ENCODE peak calls at places on chromosomes 4 and X, in eight cellular contexts. One of them, this sample, is unnamed.
A peak's percentile ranks its signal among the peaks of the same experiment; 100 is the strongest.

GRCh38 chr4:13544556-13545393 is 467 bp upstream of the NKX3-2 start:
- DNase-seq in WTC11: peak; percentile 95
- DNase-seq in sigmoid colon: peak; percentile 97
- DNase-seq in activated CD4-positive, alpha-beta T cell treated with anti-CD3 and anti-CD28 coated beads for 24 hours: peak; percentile 47
- DNase-seq in stimulated activated CD4-positive, alpha-beta T cell treated with anti-CD3 and anti-CD28 coated beads, Interleukin-15, amount 100 ng/mL, for 1 hour: no peak
- DNase-seq in stimulated activated CD8-positive, alpha-beta memory T cell treated with anti-CD3 and anti-CD28 coated beads, Interleukin-7, amount 100 ng/mL, for 1 hour: no peak
- DNase-seq in EH: peak; percentile 73
- DNase-seq in mesenteric fat pad: peak; percentile 92
- DNase-seq in this sample: no peak

GRCh38 chr4:81472249-81473085 is 760 bp upstream of the RASGEF1B start:
- DNase-seq in EH: peak; percentile 11
- DNase-seq in sigmoid colon: peak; percentile 67
- DNase-seq in stimulated activated CD4-positive, alpha-beta T cell treated with anti-CD3 and anti-CD28 coated beads, Interleukin-15, amount 100 ng/mL, for 1 hour: no peak
- DNase-seq in activated CD4-positive, alpha-beta T cell treated with anti-CD3 and anti-CD28 coated beads for 24 hours: no peak
- DNase-seq in mesenteric fat pad: no peak
- DNase-seq in stimulated activated CD8-positive, alpha-beta memory T cell treated with anti-CD3 and anti-CD28 coated beads, Interleukin-7, amount 100 ng/mL, for 1 hour: no peak
- DNase-seq in WTC11: peak; percentile 21
- DNase-seq in this sample: no peak

GRCh38 chrX:122046815-122047214 is 999.4 kb downstream of the GLUD2 start:
- DNase-seq in WTC11: no peak
- DNase-seq in EH: peak; percentile 38
- DNase-seq in sigmoid colon: no peak
- DNase-seq in activated CD4-positive, alpha-beta T cell treated with anti-CD3 and anti-CD28 coated beads for 24 hours: no peak
- DNase-seq in mesenteric fat pad: peak; percentile 74
- DNase-seq in stimulated activated CD8-positive, alpha-beta memory T cell treated with anti-CD3 and anti-CD28 coated beads, Interleukin-7, amount 100 ng/mL, for 1 hour: no peak
- DNase-seq in stimulated activated CD4-positive, alpha-beta T cell treated with anti-CD3 and anti-CD28 coated beads, Interleukin-15, amount 100 ng/mL, for 1 hour: no peak
- DNase-seq in this sample: no peak

GRCh38 chr4:53962516-53963225 is 101.7 kb downstream of the CHIC2 start:
- DNase-seq in mesenteric fat pad: no peak
- DNase-seq in WTC11: no peak
- DNase-seq in EH: peak; percentile 76
- DNase-seq in sigmoid colon: no peak
- DNase-seq in activated CD4-positive, alpha-beta T cell treated with anti-CD3 and anti-CD28 coated beads for 24 hours: no peak
- DNase-seq in stimulated activated CD8-positive, alpha-beta memory T cell treated with anti-CD3 and anti-CD28 coated beads, Interleukin-7, amount 100 ng/mL, for 1 hour: no peak
- DNase-seq in stimulated activated CD4-positive, alpha-beta T cell treated with anti-CD3 and anti-CD28 coated beads, Interleukin-15, amount 100 ng/mL, for 1 hour: no peak
- DNase-seq in this sample: no peak

GRCh38 chrX:119410027-119410819 is 11.1 kb downstream of the SLC25A43 start:
- DNase-seq in stimulated activated CD8-positive, alpha-beta memory T cell treated with anti-CD3 and anti-CD28 coated beads, Interleukin-7, amount 100 ng/mL, for 1 hour: no peak
- DNase-seq in stimulated activated CD4-positive, alpha-beta T cell treated with anti-CD3 and anti-CD28 coated beads, Interleukin-15, amount 100 ng/mL, for 1 hour: no peak
- DNase-seq in mesenteric fat pad: no peak
- DNase-seq in WTC11: no peak
- DNase-seq in EH: peak; percentile 96
- DNase-seq in activated CD4-positive, alpha-beta T cell treated with anti-CD3 and anti-CD28 coated beads for 24 hours: no peak
- DNase-seq in sigmoid colon: peak; percentile 84
- DNase-seq in this sample: no peak

GRCh38 chr4:109702950-109703663 is at the start of gene CASP6:
- DNase-seq in activated CD4-positive, alpha-beta T cell treated with anti-CD3 and anti-CD28 coated beads for 24 hours: peak; percentile 54
- DNase-seq in EH: peak; percentile 78
- DNase-seq in stimulated activated CD4-positive, alpha-beta T cell treated with anti-CD3 and anti-CD28 coated beads, Interleukin-15, amount 100 ng/mL, for 1 hour: peak; percentile 48
- DNase-seq in stimulated activated CD8-positive, alpha-beta memory T cell treated with anti-CD3 and anti-CD28 coated beads, Interleukin-7, amount 100 ng/mL, for 1 hour: peak; percentile 36
- DNase-seq in WTC11: peak; percentile 84
- DNase-seq in mesenteric fat pad: peak; percentile 94
- DNase-seq in sigmoid colon: peak; percentile 91
- DNase-seq in this sample: no peak

GRCh38 chr4:16677545-16677944 is 220.9 kb downstream of the LDB2 start:
- DNase-seq in sigmoid colon: no peak
- DNase-seq in stimulated activated CD4-positive, alpha-beta T cell treated with anti-CD3 and anti-CD28 coated beads, Interleukin-15, amount 100 ng/mL, for 1 hour: no peak
- DNase-seq in EH: no peak
- DNase-seq in activated CD4-positive, alpha-beta T cell treated with anti-CD3 and anti-CD28 coated beads for 24 hours: no peak
- DNase-seq in mesenteric fat pad: no peak
- DNase-seq in stimulated activated CD8-positive, alpha-beta memory T cell treated with anti-CD3 and anti-CD28 coated beads, Interleukin-7, amount 100 ng/mL, for 1 hour: no peak
- DNase-seq in WTC11: no peak
- DNase-seq in this sample: no peak

GRCh38 chr4:117156806-117157205 is 71.4 kb upstream of the TRAM1L1 start:
- DNase-seq in stimulated activated CD8-positive, alpha-beta memory T cell treated with anti-CD3 and anti-CD28 coated beads, Interleukin-7, amount 100 ng/mL, for 1 hour: no peak
- DNase-seq in stimulated activated CD4-positive, alpha-beta T cell treated with anti-CD3 and anti-CD28 coated beads, Interleukin-15, amount 100 ng/mL, for 1 hour: no peak
- DNase-seq in sigmoid colon: no peak
- DNase-seq in activated CD4-positive, alpha-beta T cell treated with anti-CD3 and anti-CD28 coated beads for 24 hours: no peak
- DNase-seq in WTC11: no peak
- DNase-seq in mesenteric fat pad: no peak
- DNase-seq in EH: no peak
- DNase-seq in this sample: no peak

GRCh38 chr4:107349732-107350131 is 313.6 kb upstream of the DKK2 start:
- DNase-seq in mesenteric fat pad: no peak
- DNase-seq in stimulated activated CD4-positive, alpha-beta T cell treated with anti-CD3 and anti-CD28 coated beads, Interleukin-15, amount 100 ng/mL, for 1 hour: no peak
- DNase-seq in sigmoid colon: no peak
- DNase-seq in stimulated activated CD8-positive, alpha-beta memory T cell treated with anti-CD3 and anti-CD28 coated beads, Interleukin-7, amount 100 ng/mL, for 1 hour: no peak
- DNase-seq in EH: no peak
- DNase-seq in activated CD4-positive, alpha-beta T cell treated with anti-CD3 and anti-CD28 coated beads for 24 hours: no peak
- DNase-seq in WTC11: no peak
- DNase-seq in this sample: no peak

GRCh38 chrX:131725001-131725654 is 181.3 kb downstream of the OR13H1 start:
- DNase-seq in sigmoid colon: no peak
- DNase-seq in stimulated activated CD8-positive, alpha-beta memory T cell treated with anti-CD3 and anti-CD28 coated beads, Interleukin-7, amount 100 ng/mL, for 1 hour: no peak
- DNase-seq in EH: no peak
- DNase-seq in activated CD4-positive, alpha-beta T cell treated with anti-CD3 and anti-CD28 coated beads for 24 hours: no peak
- DNase-seq in mesenteric fat pad: no peak
- DNase-seq in WTC11: no peak
- DNase-seq in stimulated activated CD4-positive, alpha-beta T cell treated with anti-CD3 and anti-CD28 coated beads, Interleukin-15, amount 100 ng/mL, for 1 hour: no peak
- DNase-seq in this sample: no peak

GRCh38 chr4:76809594-76810305 is 88.2 kb downstream of the SOWAHB start:
- DNase-seq in mesenteric fat pad: no peak
- DNase-seq in activated CD4-positive, alpha-beta T cell treated with anti-CD3 and anti-CD28 coated beads for 24 hours: no peak
- DNase-seq in stimulated activated CD4-positive, alpha-beta T cell treated with anti-CD3 and anti-CD28 coated beads, Interleukin-15, amount 100 ng/mL, for 1 hour: no peak
- DNase-seq in EH: peak; percentile 75
- DNase-seq in WTC11: no peak
- DNase-seq in stimulated activated CD8-positive, alpha-beta memory T cell treated with anti-CD3 and anti-CD28 coated beads, Interleukin-7, amount 100 ng/mL, for 1 hour: no peak
- DNase-seq in sigmoid colon: no peak
- DNase-seq in this sample: no peak

GRCh38 chr4:64158648-64159326 is 250.5 kb downstream of the TECRL start:
- DNase-seq in stimulated activated CD8-positive, alpha-beta memory T cell treated with anti-CD3 and anti-CD28 coated beads, Interleukin-7, amount 100 ng/mL, for 1 hour: no peak
- DNase-seq in sigmoid colon: no peak
- DNase-seq in activated CD4-positive, alpha-beta T cell treated with anti-CD3 and anti-CD28 coated beads for 24 hours: peak; percentile 25
- DNase-seq in stimulated activated CD4-positive, alpha-beta T cell treated with anti-CD3 and anti-CD28 coated beads, Interleukin-15, amount 100 ng/mL, for 1 hour: no peak
- DNase-seq in mesenteric fat pad: no peak
- DNase-seq in WTC11: peak; percentile 67
- DNase-seq in EH: peak; percentile 26
- DNase-seq in this sample: peak; percentile 34

GRCh38 chr4:185811509-185812364 is at the start of gene SORBS2:
- DNase-seq in stimulated activated CD4-positive, alpha-beta T cell treated with anti-CD3 and anti-CD28 coated beads, Interleukin-15, amount 100 ng/mL, for 1 hour: no peak
- DNase-seq in EH: peak; percentile 22
- DNase-seq in stimulated activated CD8-positive, alpha-beta memory T cell treated with anti-CD3 and anti-CD28 coated beads, Interleukin-7, amount 100 ng/mL, for 1 hour: no peak
- DNase-seq in mesenteric fat pad: no peak
- DNase-seq in sigmoid colon: peak; percentile 73
- DNase-seq in activated CD4-positive, alpha-beta T cell treated with anti-CD3 and anti-CD28 coated beads for 24 hours: no peak
- DNase-seq in WTC11: no peak
- DNase-seq in this sample: no peak

GRCh38 chr4:16116019-16116418 is 32.2 kb upstream of the PROM1 start:
- DNase-seq in mesenteric fat pad: no peak
- DNase-seq in stimulated activated CD8-positive, alpha-beta memory T cell treated with anti-CD3 and anti-CD28 coated beads, Interleukin-7, amount 100 ng/mL, for 1 hour: no peak
- DNase-seq in sigmoid colon: no peak
- DNase-seq in WTC11: no peak
- DNase-seq in activated CD4-positive, alpha-beta T cell treated with anti-CD3 and anti-CD28 coated beads for 24 hours: no peak
- DNase-seq in stimulated activated CD4-positive, alpha-beta T cell treated with anti-CD3 and anti-CD28 coated beads, Interleukin-15, amount 100 ng/mL, for 1 hour: no peak
- DNase-seq in EH: no peak
- DNase-seq in this sample: no peak

GRCh38 chrX:16119353-16120220 is 3.8 kb upstream of the GRPR start:
- DNase-seq in WTC11: no peak
- DNase-seq in sigmoid colon: no peak
- DNase-seq in EH: no peak
- DNase-seq in mesenteric fat pad: no peak
- DNase-seq in activated CD4-positive, alpha-beta T cell treated with anti-CD3 and anti-CD28 coated beads for 24 hours: no peak
- DNase-seq in stimulated activated CD8-positive, alpha-beta memory T cell treated with anti-CD3 and anti-CD28 coated beads, Interleukin-7, amount 100 ng/mL, for 1 hour: no peak
- DNase-seq in stimulated activated CD4-positive, alpha-beta T cell treated with anti-CD3 and anti-CD28 coated beads, Interleukin-15, amount 100 ng/mL, for 1 hour: no peak
- DNase-seq in this sample: no peak

GRCh38 chr4:85475631-85476233 is 782 bp downstream of the ARHGAP24 start:
- DNase-seq in mesenteric fat pad: no peak
- DNase-seq in stimulated activated CD8-positive, alpha-beta memory T cell treated with anti-CD3 and anti-CD28 coated beads, Interleukin-7, amount 100 ng/mL, for 1 hour: no peak
- DNase-seq in sigmoid colon: no peak
- DNase-seq in stimulated activated CD4-positive, alpha-beta T cell treated with anti-CD3 and anti-CD28 coated beads, Interleukin-15, amount 100 ng/mL, for 1 hour: no peak
- DNase-seq in EH: peak; percentile 29
- DNase-seq in activated CD4-positive, alpha-beta T cell treated with anti-CD3 and anti-CD28 coated beads for 24 hours: no peak
- DNase-seq in WTC11: no peak
- DNase-seq in this sample: no peak

GRCh38 chr4:81627617-81628016 is 155.9 kb upstream of the RASGEF1B start:
- DNase-seq in mesenteric fat pad: no peak
- DNase-seq in sigmoid colon: no peak
- DNase-seq in EH: no peak
- DNase-seq in WTC11: no peak
- DNase-seq in activated CD4-positive, alpha-beta T cell treated with anti-CD3 and anti-CD28 coated beads for 24 hours: no peak
- DNase-seq in stimulated activated CD4-positive, alpha-beta T cell treated with anti-CD3 and anti-CD28 coated beads, Interleukin-15, amount 100 ng/mL, for 1 hour: no peak
- DNase-seq in stimulated activated CD8-positive, alpha-beta memory T cell treated with anti-CD3 and anti-CD28 coated beads, Interleukin-7, amount 100 ng/mL, for 1 hour: no peak
- DNase-seq in this sample: no peak

GRCh38 chr4:107705742-107706556 is 14.1 kb downstream of the PAPSS1 start:
- DNase-seq in mesenteric fat pad: no peak
- DNase-seq in EH: no peak
- DNase-seq in stimulated activated CD8-positive, alpha-beta memory T cell treated with anti-CD3 and anti-CD28 coated beads, Interleukin-7, amount 100 ng/mL, for 1 hour: no peak
- DNase-seq in WTC11: no peak
- DNase-seq in activated CD4-positive, alpha-beta T cell treated with anti-CD3 and anti-CD28 coated beads for 24 hours: no peak
- DNase-seq in sigmoid colon: no peak
- DNase-seq in stimulated activated CD4-positive, alpha-beta T cell treated with anti-CD3 and anti-CD28 coated beads, Interleukin-15, amount 100 ng/mL, for 1 hour: no peak
- DNase-seq in this sample: no peak

GRCh38 chr4:8427761-8428287 is 12.7 kb downstream of the ACOX3 start:
- DNase-seq in sigmoid colon: peak; percentile 76
- DNase-seq in EH: peak; percentile 50
- DNase-seq in activated CD4-positive, alpha-beta T cell treated with anti-CD3 and anti-CD28 coated beads for 24 hours: no peak
- DNase-seq in mesenteric fat pad: no peak
- DNase-seq in stimulated activated CD8-positive, alpha-beta memory T cell treated with anti-CD3 and anti-CD28 coated beads, Interleukin-7, amount 100 ng/mL, for 1 hour: no peak
- DNase-seq in WTC11: no peak
- DNase-seq in stimulated activated CD4-positive, alpha-beta T cell treated with anti-CD3 and anti-CD28 coated beads, Interleukin-15, amount 100 ng/mL, for 1 hour: no peak
- DNase-seq in this sample: no peak

GRCh38 chr4:147777456-147778091 is 45.7 kb downstream of the ARHGAP10 start:
- DNase-seq in activated CD4-positive, alpha-beta T cell treated with anti-CD3 and anti-CD28 coated beads for 24 hours: no peak
- DNase-seq in mesenteric fat pad: no peak
- DNase-seq in stimulated activated CD4-positive, alpha-beta T cell treated with anti-CD3 and anti-CD28 coated beads, Interleukin-15, amount 100 ng/mL, for 1 hour: no peak
- DNase-seq in EH: peak; percentile 49
- DNase-seq in WTC11: no peak
- DNase-seq in stimulated activated CD8-positive, alpha-beta memory T cell treated with anti-CD3 and anti-CD28 coated beads, Interleukin-7, amount 100 ng/mL, for 1 hour: no peak
- DNase-seq in sigmoid colon: no peak
- DNase-seq in this sample: no peak

GRCh38 chr4:132333723-132334045 is 815.4 kb upstream of the PCDH10 start:
- DNase-seq in sigmoid colon: no peak
- DNase-seq in mesenteric fat pad: no peak
- DNase-seq in stimulated activated CD8-positive, alpha-beta memory T cell treated with anti-CD3 and anti-CD28 coated beads, Interleukin-7, amount 100 ng/mL, for 1 hour: no peak
- DNase-seq in WTC11: no peak
- DNase-seq in activated CD4-positive, alpha-beta T cell treated with anti-CD3 and anti-CD28 coated beads for 24 hours: no peak
- DNase-seq in stimulated activated CD4-positive, alpha-beta T cell treated with anti-CD3 and anti-CD28 coated beads, Interleukin-15, amount 100 ng/mL, for 1 hour: no peak
- DNase-seq in EH: peak; percentile 62
- DNase-seq in this sample: no peak

GRCh38 chr4:119046263-119046662 is 89.4 kb upstream of the MYOZ2 start:
- DNase-seq in stimulated activated CD8-positive, alpha-beta memory T cell treated with anti-CD3 and anti-CD28 coated beads, Interleukin-7, amount 100 ng/mL, for 1 hour: no peak
- DNase-seq in EH: no peak
- DNase-seq in stimulated activated CD4-positive, alpha-beta T cell treated with anti-CD3 and anti-CD28 coated beads, Interleukin-15, amount 100 ng/mL, for 1 hour: no peak
- DNase-seq in WTC11: no peak
- DNase-seq in sigmoid colon: peak; percentile 81
- DNase-seq in activated CD4-positive, alpha-beta T cell treated with anti-CD3 and anti-CD28 coated beads for 24 hours: no peak
- DNase-seq in mesenteric fat pad: no peak
- DNase-seq in this sample: no peak

GRCh38 chr4:127856485-127857447 is 23.9 kb upstream of the PLK4 start:
- DNase-seq in WTC11: no peak
- DNase-seq in stimulated activated CD8-positive, alpha-beta memory T cell treated with anti-CD3 and anti-CD28 coated beads, Interleukin-7, amount 100 ng/mL, for 1 hour: no peak
- DNase-seq in mesenteric fat pad: no peak
- DNase-seq in activated CD4-positive, alpha-beta T cell treated with anti-CD3 and anti-CD28 coated beads for 24 hours: no peak
- DNase-seq in sigmoid colon: no peak
- DNase-seq in stimulated activated CD4-positive, alpha-beta T cell treated with anti-CD3 and anti-CD28 coated beads, Interleukin-15, amount 100 ng/mL, for 1 hour: no peak
- DNase-seq in EH: peak; percentile 95
- DNase-seq in this sample: no peak

GRCh38 chrX:54182864-54183613 is at the start of gene FAM120C:
- DNase-seq in EH: peak; percentile 80
- DNase-seq in activated CD4-positive, alpha-beta T cell treated with anti-CD3 and anti-CD28 coated beads for 24 hours: peak; percentile 45
- DNase-seq in mesenteric fat pad: no peak
- DNase-seq in stimulated activated CD8-positive, alpha-beta memory T cell treated with anti-CD3 and anti-CD28 coated beads, Interleukin-7, amount 100 ng/mL, for 1 hour: peak; percentile 18
- DNase-seq in stimulated activated CD4-positive, alpha-beta T cell treated with anti-CD3 and anti-CD28 coated beads, Interleukin-15, amount 100 ng/mL, for 1 hour: peak; percentile 26
- DNase-seq in sigmoid colon: peak; percentile 84
- DNase-seq in WTC11: peak; percentile 44
- DNase-seq in this sample: peak; percentile 68

GRCh38 chrX:87873988-87874500 is 356.4 kb downstream of the KLHL4 start:
- DNase-seq in stimulated activated CD8-positive, alpha-beta memory T cell treated with anti-CD3 and anti-CD28 coated beads, Interleukin-7, amount 100 ng/mL, for 1 hour: no peak
- DNase-seq in activated CD4-positive, alpha-beta T cell treated with anti-CD3 and anti-CD28 coated beads for 24 hours: no peak
- DNase-seq in EH: no peak
- DNase-seq in WTC11: no peak
- DNase-seq in mesenteric fat pad: no peak
- DNase-seq in stimulated activated CD4-positive, alpha-beta T cell treated with anti-CD3 and anti-CD28 coated beads, Interleukin-15, amount 100 ng/mL, for 1 hour: no peak
- DNase-seq in sigmoid colon: no peak
- DNase-seq in this sample: no peak

GRCh38 chr4:175215657-175216056 is 297.5 kb downstream of the ADAM29 start:
- DNase-seq in WTC11: no peak
- DNase-seq in EH: no peak
- DNase-seq in mesenteric fat pad: no peak
- DNase-seq in activated CD4-positive, alpha-beta T cell treated with anti-CD3 and anti-CD28 coated beads for 24 hours: no peak
- DNase-seq in stimulated activated CD8-positive, alpha-beta memory T cell treated with anti-CD3 and anti-CD28 coated beads, Interleukin-7, amount 100 ng/mL, for 1 hour: no peak
- DNase-seq in sigmoid colon: no peak
- DNase-seq in stimulated activated CD4-positive, alpha-beta T cell treated with anti-CD3 and anti-CD28 coated beads, Interleukin-15, amount 100 ng/mL, for 1 hour: no peak
- DNase-seq in this sample: no peak

GRCh38 chr4:89998350-89999098 is 103.9 kb downstream of the MMRN1 start:
- DNase-seq in sigmoid colon: no peak
- DNase-seq in WTC11: no peak
- DNase-seq in stimulated activated CD4-positive, alpha-beta T cell treated with anti-CD3 and anti-CD28 coated beads, Interleukin-15, amount 100 ng/mL, for 1 hour: no peak
- DNase-seq in activated CD4-positive, alpha-beta T cell treated with anti-CD3 and anti-CD28 coated beads for 24 hours: no peak
- DNase-seq in mesenteric fat pad: no peak
- DNase-seq in EH: no peak
- DNase-seq in stimulated activated CD8-positive, alpha-beta memory T cell treated with anti-CD3 and anti-CD28 coated beads, Interleukin-7, amount 100 ng/mL, for 1 hour: no peak
- DNase-seq in this sample: no peak

GRCh38 chr4:119238068-119238722 is 25.7 kb downstream of the USP53 start:
- DNase-seq in activated CD4-positive, alpha-beta T cell treated with anti-CD3 and anti-CD28 coated beads for 24 hours: no peak
- DNase-seq in stimulated activated CD8-positive, alpha-beta memory T cell treated with anti-CD3 and anti-CD28 coated beads, Interleukin-7, amount 100 ng/mL, for 1 hour: no peak
- DNase-seq in mesenteric fat pad: no peak
- DNase-seq in EH: no peak
- DNase-seq in sigmoid colon: no peak
- DNase-seq in WTC11: no peak
- DNase-seq in stimulated activated CD4-positive, alpha-beta T cell treated with anti-CD3 and anti-CD28 coated beads, Interleukin-15, amount 100 ng/mL, for 1 hour: no peak
- DNase-seq in this sample: no peak

GRCh38 chr4:79042079-79042674 is 102.9 kb upstream of the PAQR3 start:
- DNase-seq in WTC11: no peak
- DNase-seq in mesenteric fat pad: no peak
- DNase-seq in sigmoid colon: no peak
- DNase-seq in stimulated activated CD4-positive, alpha-beta T cell treated with anti-CD3 and anti-CD28 coated beads, Interleukin-15, amount 100 ng/mL, for 1 hour: no peak
- DNase-seq in activated CD4-positive, alpha-beta T cell treated with anti-CD3 and anti-CD28 coated beads for 24 hours: no peak
- DNase-seq in stimulated activated CD8-positive, alpha-beta memory T cell treated with anti-CD3 and anti-CD28 coated beads, Interleukin-7, amount 100 ng/mL, for 1 hour: no peak
- DNase-seq in EH: peak; percentile 18
- DNase-seq in this sample: no peak

GRCh38 chrX:1491851-1492349 is 39.2 kb upstream of the ASMTL start:
- DNase-seq in WTC11: peak; percentile 73
- DNase-seq in stimulated activated CD8-positive, alpha-beta memory T cell treated with anti-CD3 and anti-CD28 coated beads, Interleukin-7, amount 100 ng/mL, for 1 hour: no peak
- DNase-seq in sigmoid colon: peak; percentile 39
- DNase-seq in mesenteric fat pad: no peak
- DNase-seq in EH: peak; percentile 21
- DNase-seq in activated CD4-positive, alpha-beta T cell treated with anti-CD3 and anti-CD28 coated beads for 24 hours: peak; percentile 26
- DNase-seq in stimulated activated CD4-positive, alpha-beta T cell treated with anti-CD3 and anti-CD28 coated beads, Interleukin-15, amount 100 ng/mL, for 1 hour: no peak
- DNase-seq in this sample: no peak

GRCh38 chr4:22522706-22523501 is 7.0 kb upstream of the ADGRA3 start:
- DNase-seq in mesenteric fat pad: no peak
- DNase-seq in EH: no peak
- DNase-seq in sigmoid colon: no peak
- DNase-seq in WTC11: no peak
- DNase-seq in activated CD4-positive, alpha-beta T cell treated with anti-CD3 and anti-CD28 coated beads for 24 hours: no peak
- DNase-seq in stimulated activated CD4-positive, alpha-beta T cell treated with anti-CD3 and anti-CD28 coated beads, Interleukin-15, amount 100 ng/mL, for 1 hour: no peak
- DNase-seq in stimulated activated CD8-positive, alpha-beta memory T cell treated with anti-CD3 and anti-CD28 coated beads, Interleukin-7, amount 100 ng/mL, for 1 hour: no peak
- DNase-seq in this sample: no peak

GRCh38 chr4:6926681-6927478 is 17.3 kb downstream of the TBC1D14 start:
- DNase-seq in stimulated activated CD4-positive, alpha-beta T cell treated with anti-CD3 and anti-CD28 coated beads, Interleukin-15, amount 100 ng/mL, for 1 hour: peak; percentile 34
- DNase-seq in sigmoid colon: no peak
- DNase-seq in stimulated activated CD8-positive, alpha-beta memory T cell treated with anti-CD3 and anti-CD28 coated beads, Interleukin-7, amount 100 ng/mL, for 1 hour: no peak
- DNase-seq in mesenteric fat pad: no peak
- DNase-seq in WTC11: no peak
- DNase-seq in activated CD4-positive, alpha-beta T cell treated with anti-CD3 and anti-CD28 coated beads for 24 hours: no peak
- DNase-seq in EH: peak; percentile 83
- DNase-seq in this sample: no peak

GRCh38 chrX:47228550-47229270 is 4.1 kb upstream of the USP11 start:
- DNase-seq in mesenteric fat pad: peak; percentile 88
- DNase-seq in WTC11: no peak
- DNase-seq in EH: no peak
- DNase-seq in activated CD4-positive, alpha-beta T cell treated with anti-CD3 and anti-CD28 coated beads for 24 hours: no peak
- DNase-seq in sigmoid colon: peak; percentile 55
- DNase-seq in stimulated activated CD4-positive, alpha-beta T cell treated with anti-CD3 and anti-CD28 coated beads, Interleukin-15, amount 100 ng/mL, for 1 hour: no peak
- DNase-seq in stimulated activated CD8-positive, alpha-beta memory T cell treated with anti-CD3 and anti-CD28 coated beads, Interleukin-7, amount 100 ng/mL, for 1 hour: no peak
- DNase-seq in this sample: no peak

GRCh38 chr4:36841583-36842326 is 402.8 kb upstream of the NWD2 start:
- DNase-seq in WTC11: no peak
- DNase-seq in activated CD4-positive, alpha-beta T cell treated with anti-CD3 and anti-CD28 coated beads for 24 hours: no peak
- DNase-seq in sigmoid colon: no peak
- DNase-seq in stimulated activated CD4-positive, alpha-beta T cell treated with anti-CD3 and anti-CD28 coated beads, Interleukin-15, amount 100 ng/mL, for 1 hour: no peak
- DNase-seq in mesenteric fat pad: no peak
- DNase-seq in stimulated activated CD8-positive, alpha-beta memory T cell treated with anti-CD3 and anti-CD28 coated beads, Interleukin-7, amount 100 ng/mL, for 1 hour: no peak
- DNase-seq in EH: no peak
- DNase-seq in this sample: no peak